ENCODE peak calls at places on chromosomes 3 and 15, in seven cellular contexts. V is mammary epithelial cell, W is WTC11, E is MM.1S, U is fibroblast of the aortic adventitia, B is AG04449, P is dorsolateral prefrontal cortex. C is an unnamed sample.

GRCh38 chr15:58535337-58535736 is 103.5 kb downstream of the LIPC start:
- DNase-seq in V (no peak), W (no peak), E (no peak), U (no peak), B (no peak), P (no peak), C (no peak)

GRCh38 chr15:69305204-69305931 is 6.7 kb downstream of the PAQR5 start:
- DNase-seq in V (peak; percentile 70), W (no peak), E (no peak), U (peak; percentile 91), B (peak; percentile 36), P (no peak), C (no peak)

GRCh38 chr3:63912768-63913588 is 795 bp upstream of the SCAANT1 start:
- DNase-seq in V (peak; percentile 66), W (peak; percentile 39), E (no peak), U (peak; percentile 76), B (no peak), P (peak; percentile 54), C (peak; percentile 53)

GRCh38 chr3:122916084-122916483 is 111.5 kb downstream of the SEMA5B start:
- DNase-seq in V (no peak), W (no peak), E (peak; percentile 80), U (no peak), B (no peak), P (no peak), C (no peak)

GRCh38 chr3:14336414-14337285 is 65.8 kb upstream of the SLC6A6 start:
- DNase-seq in V (no peak), W (no peak), E (no peak), U (no peak), B (no peak), P (no peak), C (no peak)

GRCh38 chr3:30766522-30766921 is 127.9 kb downstream of the GADL1 start:
- DNase-seq in V (no peak), W (no peak), E (no peak), U (no peak), B (no peak), P (no peak), C (no peak)

GRCh38 chr3:12896206-12896697 is 54.9 kb upstream of the RPL32 start:
- DNase-seq in V (no peak), W (no peak), E (no peak), U (peak; percentile 42), B (no peak), P (no peak), C (no peak)

GRCh38 chr15:67882487-67883227 is 42.8 kb upstream of the RNU6-1 start:
- DNase-seq in V (no peak), W (no peak), E (no peak), U (no peak), B (no peak), P (no peak), C (peak; percentile 45)

GRCh38 chr3:131694351-131694750 is 191.6 kb upstream of the MRPL3 start:
- DNase-seq in V (no peak), W (no peak), E (no peak), U (no peak), B (no peak), P (no peak), C (no peak)

GRCh38 chr3:70603103-70603502 is 290.7 kb upstream of the MDFIC2 start:
- DNase-seq in V (no peak), W (no peak), E (no peak), U (no peak), B (no peak), P (no peak), C (no peak)

GRCh38 chr15:74252291-74253080 is 16.4 kb downstream of the CCDC33 start:
- DNase-seq in V (peak; percentile 45), W (no peak), E (no peak), U (peak; percentile 46), B (no peak), P (no peak), C (no peak)

GRCh38 chr3:143562789-143563188 is 285.5 kb downstream of the SLC9A9 start:
- DNase-seq in V (no peak), W (no peak), E (no peak), U (peak; percentile 11), B (no peak), P (no peak), C (no peak)

GRCh38 chr15:79886119-79886518 is 10.7 kb downstream of the MTHFS start:
- DNase-seq in V (no peak), W (no peak), E (no peak), U (no peak), B (no peak), P (no peak), C (no peak)

GRCh38 chr15:59587085-59587826 is 24.3 kb upstream of the GCNT3 start:
- DNase-seq in V (peak; percentile 52), W (no peak), E (no peak), U (no peak), B (no peak), P (no peak), C (no peak)

GRCh38 chr3:120622870-120623718 is 27.0 kb downstream of the NDUFB4 start:
- DNase-seq in V (peak; percentile 71), W (peak; percentile 69), E (peak; percentile 53), U (peak; percentile 62), B (peak; percentile 19), P (no peak), C (no peak)

GRCh38 chr15:61724276-61724939 is 335.8 kb downstream of the VPS13C start:
- DNase-seq in V (no peak), W (no peak), E (no peak), U (no peak), B (no peak), P (no peak), C (no peak)

GRCh38 chr15:64894395-64895056 is 17.2 kb upstream of the ANKDD1A start:
- DNase-seq in V (no peak), W (peak; percentile 55), E (peak; percentile 98), U (no peak), B (no peak), P (no peak), C (peak; percentile 81)

GRCh38 chr15:73584699-73585420 is 48.3 kb downstream of the NPTN start:
- DNase-seq in V (no peak), W (no peak), E (no peak), U (no peak), B (no peak), P (no peak), C (no peak)

GRCh38 chr3:101732240-101732641 is 7.8 kb downstream of the CEP97 start:
- DNase-seq in V (no peak), W (no peak), E (no peak), U (no peak), B (no peak), P (peak; percentile 24), C (no peak)

GRCh38 chr3:192916455-192917257 is 1.0 kb downstream of the MB21D2 start:
- DNase-seq in V (peak; percentile 63), W (peak; percentile 68), E (no peak), U (peak; percentile 74), B (no peak), P (peak; percentile 60), C (peak; percentile 68)

GRCh38 chr3:164208026-164208425 is 870.3 kb downstream of the SI start:
- DNase-seq in V (no peak), W (no peak), E (no peak), U (peak; percentile 0), B (no peak), P (no peak), C (no peak)

DNA sequence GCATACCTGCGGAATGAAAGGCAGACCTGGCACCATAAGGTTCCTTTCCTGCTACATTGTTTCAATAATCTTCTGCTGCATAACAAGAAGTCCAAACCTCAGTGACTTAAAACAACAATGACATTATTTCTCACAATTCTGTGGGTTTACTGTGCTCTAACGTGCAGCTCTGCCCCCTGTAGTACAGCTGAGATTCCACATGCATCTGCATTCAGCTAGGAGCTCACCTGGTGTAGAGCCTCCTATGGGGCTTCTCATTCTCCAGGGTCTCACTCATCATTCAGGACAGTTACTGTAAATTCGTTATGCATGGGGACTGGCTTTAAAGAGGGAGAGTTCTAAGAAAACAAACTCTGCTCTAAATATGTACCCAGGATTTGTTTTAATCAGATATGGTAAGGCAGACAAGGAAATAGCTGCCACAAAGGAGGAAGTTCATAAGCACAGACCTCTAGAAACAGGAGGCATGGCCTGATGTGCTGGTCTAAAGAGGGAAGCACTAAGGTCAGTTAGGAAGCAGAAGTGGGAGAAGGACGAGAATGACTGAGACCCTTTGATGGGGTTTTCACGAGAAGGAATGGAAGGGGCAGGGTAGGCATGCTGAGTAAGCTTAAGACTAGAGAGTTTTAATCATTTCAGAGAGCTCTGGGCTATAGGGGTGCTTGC is 347.0 kb downstream of the NEK10 start:
- DNase-seq in V (no peak), W (peak; percentile 18), E (no peak), U (no peak), B (no peak), P (no peak), C (no peak)
- TF ChIP-seq CTCF in V (no peak), W (peak; percentile 14), E (peak; percentile 45), U (no peak), B (no peak), P (no peak), C (no peak)

GRCh38 chr15:97479957-97480356 is 480.5 kb upstream of the ARRDC4 start:
- DNase-seq in V (no peak), W (no peak), E (no peak), U (no peak), B (no peak), P (no peak), C (no peak)

GRCh38 chr15:97483232-97483631 is 477.3 kb upstream of the ARRDC4 start:
- DNase-seq in V (no peak), W (no peak), E (no peak), U (no peak), B (no peak), P (no peak), C (no peak)

DNA sequence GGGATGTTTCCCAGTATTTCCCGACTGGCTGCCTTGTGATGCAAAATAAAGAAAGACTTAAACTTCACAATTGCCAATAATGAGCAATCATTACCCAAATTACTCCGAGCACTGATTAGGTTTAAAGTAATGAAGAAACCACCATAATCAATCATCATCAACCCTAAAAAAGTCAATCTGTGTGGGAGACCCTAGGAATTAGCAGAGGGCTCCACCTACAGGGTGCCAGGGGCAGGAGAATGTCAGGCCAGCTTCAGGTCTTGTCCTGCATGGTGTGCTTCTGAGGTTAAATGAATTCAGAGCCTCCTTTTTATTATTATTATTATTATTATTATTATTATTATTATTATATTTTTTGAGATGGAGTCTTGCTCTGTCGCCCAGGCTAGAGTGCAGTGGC is 478.0 kb upstream of the ARRDC4 start:
- DNase-seq in V (no peak), W (peak; percentile 45), E (no peak), U (no peak), B (no peak), P (no peak), C (no peak)
- TF ChIP-seq CTCF in V (no peak), W (no peak), E (no peak), U (no peak), B (no peak), P (no peak), C (no peak)

DNA sequence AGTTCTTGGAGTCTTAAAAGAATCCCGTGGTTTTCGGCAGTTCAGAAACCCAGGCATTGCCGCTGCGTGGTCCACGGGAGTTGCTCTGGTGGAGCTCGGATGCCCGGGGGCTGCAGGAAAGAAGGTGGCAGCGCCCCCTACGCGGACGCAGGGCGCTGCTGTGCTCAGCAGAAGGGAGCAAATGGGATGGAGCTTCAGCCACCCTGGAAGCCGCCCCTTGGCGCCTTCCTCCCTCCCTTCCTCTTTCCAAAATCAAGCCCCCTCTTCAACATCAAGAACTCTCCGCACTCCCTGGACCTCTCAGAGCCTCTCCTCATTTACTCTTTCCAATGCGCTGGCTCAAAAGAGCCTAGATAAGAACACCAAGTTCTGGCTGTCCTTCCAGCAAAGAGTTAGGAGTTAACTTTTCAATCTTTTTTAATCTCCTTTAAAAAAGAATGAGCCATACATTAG is 880 bp upstream of the CHRNA7 start:
- DNase-seq in V (no peak), W (peak; percentile 56), E (peak; percentile 18), U (no peak), B (no peak), P (peak; percentile 46), C (no peak)
- TF ChIP-seq CTCF in V (no peak), W (no peak), E (peak; percentile 59), U (no peak), B (peak; percentile 15), P (peak; percentile 63), C (no peak)

GRCh38 chr3:41508063-41508696 is 308.9 kb downstream of the CTNNB1 start:
- DNase-seq in V (peak; percentile 91), W (peak; percentile 29), E (no peak), U (no peak), B (no peak), P (no peak), C (no peak)
- TF ChIP-seq CTCF in V (peak; percentile 35), W (no peak), E (peak; percentile 5), U (no peak), B (no peak), P (no peak), C (no peak)